ENCODE peak calls at places on chromosome 20, in six cellular contexts. K is aorta, N is A549, B is stomach, W is heart right ventricle, Q is epithelial cell of prostate. A is an unnamed sample.

GRCh38 chr20:61788343-61788742 is 277.3 kb downstream of the TAF4 start:
- DNase-seq in Q (no peak), B (no peak), N (no peak), K (no peak), W (no peak), A (no peak)

GRCh38 chr20:49594143-49594928 is 26.4 kb upstream of the PTGIS start:
- DNase-seq in N (no peak), Q (no peak), K (no peak), B (peak), W (peak), A (no peak)

GRCh38 chr20:25532015-25532751 is 53.1 kb downstream of the NINL start:
- DNase-seq in N (no peak), W (no peak), K (no peak), B (no peak), Q (peak), A (peak)

GRCh38 chr20:41364236-41364855 is 2.3 kb downstream of the EMILIN3 start:
- DNase-seq in K (no peak), W (no peak), Q (no peak), B (no peak), N (no peak), A (no peak)

GRCh38 chr20:62063601-62063980 is 2.1 kb downstream of the TAF4 start:
- DNase-seq in K (no peak), B (no peak), N (no peak), W (no peak), Q (no peak), A (no peak)

GRCh38 chr20:6492396-6493055 is 275.0 kb upstream of the BMP2 start:
- DNase-seq in B (no peak), Q (peak), W (no peak), K (no peak), N (no peak), A (peak)

GRCh38 chr20:10074513-10074912 is 39.7 kb downstream of the ANKEF1 start:
- DNase-seq in Q (peak), K (no peak), W (no peak), N (peak), B (no peak), A (peak)

GRCh38 chr20:41300383-41300782 is 17.1 kb downstream of the ZHX3 start:
- DNase-seq in B (no peak), Q (no peak), K (no peak), W (no peak), N (no peak), A (no peak)

GRCh38 chr20:59588236-59588855 is 16.0 kb upstream of the PHACTR3 start:
- DNase-seq in N (no peak), B (no peak), W (no peak), Q (no peak), K (no peak), A (no peak)

GRCh38 chr20:42923348-42923918 is 266.3 kb downstream of the PTPRT start:
- DNase-seq in K (no peak), Q (no peak), W (no peak), N (no peak), B (no peak), A (no peak)

GRCh38 chr20:7399575-7399974 is 540.7 kb downstream of the HAO1 start:
- DNase-seq in N (no peak), W (no peak), K (no peak), B (no peak), Q (no peak), A (no peak)

GRCh38 chr20:14888172-14888571 is 550.8 kb upstream of the FLRT3 start:
- DNase-seq in Q (no peak), K (no peak), B (no peak), N (no peak), W (no peak), A (no peak)

GRCh38 chr20:62799459-62799858 is 3.2 kb downstream of the MRGBP start:
- DNase-seq in Q (no peak), W (no peak), N (no peak), K (no peak), B (no peak), A (no peak)

GRCh38 chr20:42082611-42083010 is 464.4 kb upstream of the CHD6 start:
- DNase-seq in Q (no peak), B (no peak), W (no peak), K (no peak), N (no peak), A (peak)

GRCh38 chr20:61030130-61030529 is 221.9 kb upstream of the CDH4 start:
- DNase-seq in W (no peak), K (no peak), B (no peak), N (no peak), Q (no peak), A (no peak)

GRCh38 chr20:50484271-50484976 is 25.8 kb upstream of the PTPN1 start:
- DNase-seq in K (no peak), Q (no peak), B (no peak), W (no peak), N (no peak), A (no peak)

GRCh38 chr20:10540636-10541493 is 105.8 kb downstream of the SLX4IP start:
- DNase-seq in Q (peak), N (peak), B (no peak), W (no peak), K (no peak), A (peak)

GRCh38 chr20:49603209-49603627 is 35.3 kb upstream of the PTGIS start:
- DNase-seq in B (no peak), K (no peak), Q (no peak), N (no peak), W (no peak), A (no peak)

GRCh38 chr20:59939879-59940128 is 301 bp downstream of the PPP1R3D start:
- DNase-seq in B (peak), N (no peak), K (peak), Q (no peak), W (peak), A (no peak)

GRCh38 chr20:34165246-34165645 is 53.2 kb upstream of the EIF2S2 start:
- DNase-seq in K (no peak), B (no peak), N (no peak), W (no peak), Q (no peak), A (no peak)
- H3K27ac ChIP-seq in K (no peak), B (no peak), N (no peak), W (no peak), Q (no peak), A (no peak)

GRCh38 chr20:17708675-17709360 is 9.1 kb downstream of the BANF2 start:
- DNase-seq in W (no peak), Q (no peak), K (no peak), B (no peak), N (no peak), A (no peak)

GRCh38 chr20:17712708-17713107 is 12.9 kb downstream of the BANF2 start:
- DNase-seq in W (no peak), N (no peak), Q (no peak), B (no peak), K (no peak), A (no peak)

GRCh38 chr20:17709361-17710293 is 9.9 kb downstream of the BANF2 start:
- DNase-seq in B (no peak), N (no peak), K (no peak), Q (no peak), W (no peak), A (no peak)

GRCh38 chr20:17712201-17712600 is 12.4 kb downstream of the BANF2 start:
- DNase-seq in Q (no peak), B (no peak), W (no peak), N (no peak), K (no peak), A (no peak)

DNA sequence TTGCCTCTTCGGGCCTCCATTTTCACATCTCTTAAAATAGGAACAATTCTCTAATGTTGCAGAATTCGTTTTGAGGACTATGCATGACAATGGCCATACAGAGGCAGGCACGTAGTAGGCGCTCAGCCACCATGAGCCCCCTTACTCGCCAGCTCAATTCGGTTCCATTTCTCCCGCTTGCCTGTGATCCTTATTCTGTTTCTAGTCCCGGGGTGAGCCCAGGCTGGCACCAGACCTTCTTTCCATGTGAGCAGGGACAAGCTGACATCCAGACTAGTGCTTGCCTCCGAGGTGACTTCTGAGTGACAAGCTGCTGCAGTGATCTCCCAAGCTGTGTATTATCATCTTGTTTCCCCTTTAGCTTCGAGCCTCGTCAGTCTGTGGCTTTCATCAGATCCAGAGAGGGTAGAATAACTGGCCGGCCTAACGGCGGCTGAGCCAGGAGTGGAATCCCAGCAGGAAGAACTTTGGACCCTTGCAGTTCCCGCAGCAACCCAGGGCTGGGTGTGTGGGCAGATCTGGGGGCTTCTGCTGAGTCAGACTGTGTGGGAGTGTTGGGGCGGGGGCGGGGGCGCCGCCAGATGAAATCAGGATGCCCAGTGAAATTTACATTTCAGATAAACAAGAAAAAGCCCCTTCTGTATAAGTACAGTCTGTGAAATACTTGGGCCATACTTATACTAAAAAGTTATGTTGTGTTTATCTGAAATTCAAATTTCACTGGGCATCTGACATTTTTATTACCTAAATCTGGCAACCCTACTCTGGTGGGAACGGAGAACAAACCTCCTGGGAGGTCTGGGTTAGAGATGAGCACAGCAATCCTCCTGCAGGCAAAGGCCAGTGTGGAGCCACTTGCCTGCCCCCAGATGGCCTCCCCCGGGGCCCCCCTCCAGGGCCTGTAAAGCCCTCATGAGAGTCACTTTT is 10.9 kb downstream of the BANF2 start:
- DNase-seq in B (no peak), K (no peak), Q (no peak), W (no peak), N (no peak), A (no peak)
- H3K27ac ChIP-seq in B (no peak), K (no peak), Q (no peak), W (no peak), N (no peak), A (no peak)

GRCh38 chr20:36549628-36549941 is 8.3 kb downstream of the MYL9 start:
- DNase-seq in N (no peak), K (peak), Q (no peak), W (no peak), B (no peak), A (no peak)
- H3K27ac ChIP-seq in N (no peak), K (peak), Q (no peak), W (peak), B (peak), A (no peak)

DNA sequence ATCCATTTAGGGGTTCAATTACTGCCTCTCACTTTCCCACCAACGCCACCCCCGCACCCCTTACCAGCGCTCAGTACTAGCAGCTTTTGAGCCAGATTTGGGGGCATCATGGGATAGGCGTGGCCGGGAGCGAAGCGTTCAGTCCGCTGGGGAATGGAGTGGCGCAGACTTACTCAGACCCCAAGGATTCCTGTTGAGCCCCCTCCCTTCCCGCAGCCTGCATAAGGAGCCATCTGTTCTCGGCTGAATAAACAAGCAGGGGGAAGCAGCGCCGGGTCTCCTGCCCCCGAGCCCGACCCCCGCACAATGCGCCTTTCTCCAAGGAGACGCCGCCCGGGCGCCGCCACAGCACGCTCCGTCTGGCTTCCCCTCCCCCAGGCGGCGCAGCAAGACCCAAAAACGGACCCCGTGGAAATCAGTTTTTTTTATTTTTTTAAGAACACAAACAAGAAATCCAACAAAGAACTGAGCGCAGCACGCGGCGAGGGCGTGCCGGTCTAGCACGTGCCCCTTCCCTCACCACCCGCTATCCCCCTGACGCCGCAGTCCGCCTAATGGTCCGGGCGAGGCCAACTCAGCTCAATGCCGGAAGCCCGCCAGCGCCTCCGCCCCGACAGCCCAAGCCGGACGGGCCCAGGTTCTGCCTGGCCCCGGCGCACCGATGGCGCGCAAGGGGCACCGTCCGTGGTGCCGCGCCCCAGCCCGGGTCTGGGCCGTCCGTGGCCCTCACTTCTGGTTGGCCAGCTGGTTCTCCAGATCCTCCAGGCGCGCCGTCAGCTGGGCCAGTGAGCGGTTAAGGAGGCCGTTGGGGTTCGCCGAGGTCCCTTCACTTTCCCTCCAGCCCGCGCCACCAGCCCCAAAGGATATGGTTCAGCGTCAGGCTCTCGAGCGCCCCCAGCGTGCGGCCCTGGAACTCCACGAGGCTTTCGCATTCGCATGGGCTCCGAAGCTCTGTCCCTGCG is 13.3 kb upstream of the RBPJL start:
- DNase-seq in W (peak), Q (no peak), B (peak), N (peak), K (peak), A (peak)
- H3K27ac ChIP-seq in W (no peak), Q (no peak), B (no peak), N (peak), K (no peak), A (peak)

DNA sequence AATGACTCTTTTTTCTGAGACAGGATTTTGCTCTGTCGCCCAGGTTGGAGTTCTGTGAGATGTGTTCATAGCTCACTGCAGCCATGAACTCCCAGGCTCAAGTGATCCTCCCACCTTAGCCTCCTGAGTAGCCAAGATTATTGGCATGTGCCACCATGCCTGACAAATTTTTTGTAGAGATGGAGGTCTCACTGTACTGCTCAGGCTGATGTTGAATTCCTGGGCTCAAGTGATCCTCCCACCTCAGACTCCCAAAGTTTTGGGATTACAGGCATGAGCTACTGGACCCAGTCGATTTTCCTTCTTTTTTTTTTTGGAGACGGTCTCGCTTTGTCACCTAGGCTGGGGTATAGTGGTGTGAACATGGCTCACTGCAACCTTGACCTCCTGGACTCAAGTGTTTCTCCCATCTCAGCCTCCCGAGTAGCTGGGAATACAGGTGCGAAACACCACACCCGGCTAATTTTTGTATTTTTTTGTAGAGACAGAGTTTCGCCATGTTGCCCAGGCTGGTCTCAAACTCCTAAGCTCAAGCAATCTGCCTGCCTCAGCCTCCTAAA is 24.3 kb downstream of the BCL2L1 start:
- DNase-seq in Q (no peak), W (no peak), K (no peak), B (no peak), N (no peak), A (no peak)
- H3K27ac ChIP-seq in Q (peak), W (peak), K (peak), B (peak), N (peak), A (peak)

GRCh38 chr20:1517010-1517409 is 25.8 kb upstream of the SIRPB2 start:
- DNase-seq in K (no peak), N (no peak), Q (no peak), B (no peak), W (no peak), A (no peak)

GRCh38 chr20:1508576-1508975 is 17.4 kb upstream of the SIRPB2 start:
- DNase-seq in W (no peak), N (no peak), B (no peak), K (no peak), Q (no peak), A (no peak)

GRCh38 chr20:1509237-1509636 is 18.0 kb upstream of the SIRPB2 start:
- DNase-seq in N (peak), W (no peak), B (no peak), Q (no peak), K (no peak), A (no peak)

GRCh38 chr20:1513801-1514200 is 22.6 kb upstream of the SIRPB2 start:
- DNase-seq in K (no peak), B (no peak), W (no peak), Q (no peak), N (no peak), A (no peak)
- H3K27ac ChIP-seq in K (no peak), B (no peak), W (no peak), Q (no peak), N (no peak), A (no peak)

DNA sequence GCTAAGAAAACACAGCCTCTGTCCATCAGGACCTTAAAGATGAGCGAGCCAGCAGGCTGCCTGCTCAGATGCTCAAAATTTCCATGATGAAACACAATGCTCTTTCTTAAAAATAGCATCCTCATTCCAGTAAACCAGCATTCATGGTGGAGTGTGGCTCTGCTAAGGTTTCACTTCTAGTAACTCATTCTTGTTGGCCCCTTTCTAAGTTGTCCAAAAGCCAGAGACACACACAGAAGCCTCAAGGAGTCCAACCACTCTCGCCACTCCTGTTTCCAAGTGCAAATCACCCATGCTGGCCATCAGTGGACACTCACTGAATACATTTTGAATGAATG is 35.8 kb downstream of the ATP9A start:
- DNase-seq in K (no peak), N (no peak), Q (no peak), B (no peak), W (no peak), A (no peak)
- H3K27ac ChIP-seq in K (no peak), N (no peak), Q (no peak), B (peak), W (peak), A (no peak)